ENCODE peak calls at places on chromosome 13, in six cellular contexts. W is left ventricle myocardium inferior; I is CD8-positive, alpha-beta memory T cell; S is substantia nigra; X is naive thymus-derived CD4-positive, alpha-beta T cell; D is coronary artery. O is an unnamed sample.

GRCh38 chr13:100388923-100389322 is 199.7 kb downstream of the GGACT start:
- DNase-seq in W (no peak), I (no peak), S (no peak), X (no peak), D (no peak), O (no peak)

GRCh38 chr13:64457976-64458375 is 2772.2 kb downstream of the PCDH9 start:
- DNase-seq in W (no peak), I (no peak), S (no peak), X (no peak), D (no peak), O (no peak)

GRCh38 chr13:100596516-100596915 is 7.9 kb upstream of the GGACT start:
- DNase-seq in W (no peak), I (no peak), S (no peak), X (no peak), D (no peak), O (no peak)

GRCh38 chr13:51579676-51580075 is 4.6 kb upstream of the WDFY2 start:
- DNase-seq in W (no peak), I (no peak), S (no peak), X (no peak), D (no peak), O (no peak)

GRCh38 chr13:74006666-74007065 is 127.5 kb downstream of the KLF12 start:
- DNase-seq in W (no peak), I (no peak), S (no peak), X (no peak), D (no peak), O (no peak)

GRCh38 chr13:19182536-19182935 is 912 bp upstream of the TUBA3C start:
- DNase-seq in W (no peak), I (no peak), S (no peak), X (no peak), D (peak; percentile 12), O (no peak)

GRCh38 chr13:73248711-73249580 is 190.1 kb downstream of the KLF5 start:
- DNase-seq in W (no peak), I (no peak), S (no peak), X (no peak), D (no peak), O (no peak)

GRCh38 chr13:112583592-112584277 is 4.2 kb downstream of the TUBGCP3 start:
- DNase-seq in W (peak; percentile 34), I (no peak), S (peak; percentile 6), X (no peak), D (no peak), O (peak; percentile 74)

GRCh38 chr13:42272776-42273175 is 824 bp downstream of the AKAP11 start:
- DNase-seq in W (no peak), I (no peak), S (no peak), X (peak; percentile 51), D (no peak), O (no peak)

GRCh38 chr13:44326961-44327360 is 46.7 kb upstream of the SERP2 start:
- DNase-seq in W (no peak), I (no peak), S (no peak), X (no peak), D (no peak), O (no peak)

GRCh38 chr13:47397739-47398138 is 500.9 kb upstream of the HTR2A start:
- DNase-seq in W (no peak), I (no peak), S (no peak), X (no peak), D (no peak), O (no peak)

GRCh38 chr13:73220966-73221720 is 162.3 kb downstream of the KLF5 start:
- DNase-seq in W (no peak), I (no peak), S (no peak), X (no peak), D (no peak), O (no peak)

GRCh38 chr13:31947506-31947905 is 84.1 kb upstream of the FRY start:
- DNase-seq in W (no peak), I (no peak), S (no peak), X (no peak), D (no peak), O (no peak)

GRCh38 chr13:30186644-30187431 is 120.5 kb downstream of the KATNAL1 start:
- DNase-seq in W (no peak), I (no peak), S (no peak), X (no peak), D (no peak), O (no peak)

GRCh38 chr13:72195044-72195704 is 328.2 kb upstream of the DACH1 start:
- DNase-seq in W (no peak), I (no peak), S (no peak), X (no peak), D (no peak), O (no peak)

GRCh38 chr13:36764536-36764935 is 54.5 kb upstream of the RFXAP start:
- DNase-seq in W (no peak), I (no peak), S (no peak), X (no peak), D (no peak), O (no peak)

GRCh38 chr13:105796081-105796480 is 739.4 kb downstream of the EFNB2 start:
- DNase-seq in W (no peak), I (no peak), S (no peak), X (no peak), D (no peak), O (no peak)

GRCh38 chr13:42762917-42763316 is 18.5 kb upstream of the FAM216B start:
- DNase-seq in W (no peak), I (no peak), S (no peak), X (no peak), D (no peak), O (no peak)

GRCh38 chr13:34913040-34913439 is 29.0 kb upstream of the NBEA start:
- DNase-seq in W (no peak), I (no peak), S (no peak), X (no peak), D (no peak), O (no peak)

GRCh38 chr13:92974905-92975429 is 251.6 kb upstream of the GPC6 start:
- DNase-seq in W (no peak), I (no peak), S (no peak), X (no peak), D (no peak), O (no peak)

GRCh38 chr13:59178344-59178743 is 985.4 kb downstream of the DIAPH3 start:
- DNase-seq in W (no peak), I (no peak), S (no peak), X (no peak), D (no peak), O (no peak)

GRCh38 chr13:62212246-62212645 is 796.6 kb upstream of the PCDH20 start:
- DNase-seq in W (no peak), I (no peak), S (no peak), X (no peak), D (no peak), O (no peak)

GRCh38 chr13:62210951-62211350 is 795.3 kb upstream of the PCDH20 start:
- DNase-seq in W (no peak), I (no peak), S (no peak), X (no peak), D (no peak), O (no peak)

GRCh38 chr13:62207388-62207787 is 791.7 kb upstream of the PCDH20 start:
- DNase-seq in W (no peak), I (no peak), S (no peak), X (no peak), D (no peak), O (no peak)

GRCh38 chr13:62205273-62205672 is 789.6 kb upstream of the PCDH20 start:
- DNase-seq in W (no peak), I (no peak), S (no peak), X (no peak), D (no peak), O (no peak)

DNA sequence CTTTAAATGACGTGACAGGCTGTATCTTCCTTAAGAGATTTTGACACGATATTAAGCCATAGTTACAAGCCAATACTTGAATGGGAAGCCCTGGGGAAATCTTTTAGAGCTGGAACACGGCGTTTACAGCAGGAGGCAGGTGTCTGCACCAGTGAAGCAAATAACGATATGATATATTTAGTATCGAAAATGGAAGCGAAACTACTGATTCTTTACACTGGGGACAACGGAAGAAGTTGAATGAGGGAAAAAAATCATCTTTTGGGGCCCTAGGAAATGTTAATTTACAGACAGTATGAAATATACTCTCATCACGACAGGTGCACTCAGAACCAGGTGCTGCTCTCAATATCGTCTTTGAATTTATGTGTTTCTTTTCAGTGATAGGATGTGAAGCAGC is 793.9 kb upstream of the PCDH20 start:
- DNase-seq in W (no peak), I (no peak), S (no peak), X (no peak), D (no peak), O (no peak)
- H3K27ac ChIP-seq in W (no peak overlapping the region), I (no peak overlapping the region), S (no peak overlapping the region), X (no peak overlapping the region), D (no peak overlapping the region), O (no peak overlapping the region)

DNA sequence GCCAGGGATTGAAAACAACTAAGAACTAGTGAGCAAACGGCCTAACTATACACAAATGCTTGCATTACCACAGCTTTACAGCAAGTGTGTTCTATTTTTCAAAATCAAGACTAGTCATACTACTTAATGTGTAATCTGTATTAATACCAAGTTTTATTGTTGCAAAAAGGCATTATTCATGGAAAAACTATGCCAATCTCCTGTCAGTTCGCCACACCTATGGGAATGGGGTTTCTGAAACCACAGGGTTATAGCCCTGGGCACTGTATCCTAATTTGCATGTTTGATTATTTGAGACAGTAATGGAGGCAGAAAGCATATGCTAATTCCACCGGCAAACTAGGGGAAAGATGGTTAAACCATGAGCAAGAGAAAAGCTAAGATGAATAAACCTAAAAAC is 14.3 kb downstream of the GAS6 start:
- DNase-seq in W (no peak), I (no peak), S (no peak), X (no peak), D (no peak), O (no peak)
- H3K27ac ChIP-seq in W (no peak overlapping the region), I (no peak overlapping the region), S (no peak overlapping the region), X (no peak overlapping the region), D (no peak overlapping the region), O (no peak overlapping the region)

DNA sequence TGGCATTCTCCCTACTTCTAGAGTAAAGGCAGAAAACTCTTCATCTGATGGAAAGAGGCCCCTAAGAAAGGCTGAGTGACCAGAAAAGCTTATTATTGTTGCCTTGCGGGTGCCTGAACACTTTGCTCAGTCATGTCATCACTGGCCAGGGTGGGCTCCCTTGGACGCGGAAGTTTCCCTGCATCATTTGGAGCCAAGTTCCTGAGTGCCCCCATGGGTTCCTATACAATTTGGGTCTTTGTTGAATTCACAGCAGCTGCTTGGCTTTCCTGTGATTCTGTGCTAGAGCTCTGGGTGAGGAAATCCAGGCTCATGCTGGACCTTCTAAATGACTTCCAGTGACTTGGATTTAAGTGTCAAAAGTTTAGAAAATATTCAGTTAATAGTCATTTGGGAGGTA is 232.9 kb downstream of the LHFPL6 start:
- DNase-seq in W (no peak), I (no peak), S (no peak), X (no peak), D (no peak), O (no peak)
- H3K27ac ChIP-seq in W (peak overlapping the region; percentile 35), I (no peak overlapping the region), S (no peak overlapping the region), X (no peak overlapping the region), D (no peak overlapping the region), O (no peak overlapping the region)

DNA sequence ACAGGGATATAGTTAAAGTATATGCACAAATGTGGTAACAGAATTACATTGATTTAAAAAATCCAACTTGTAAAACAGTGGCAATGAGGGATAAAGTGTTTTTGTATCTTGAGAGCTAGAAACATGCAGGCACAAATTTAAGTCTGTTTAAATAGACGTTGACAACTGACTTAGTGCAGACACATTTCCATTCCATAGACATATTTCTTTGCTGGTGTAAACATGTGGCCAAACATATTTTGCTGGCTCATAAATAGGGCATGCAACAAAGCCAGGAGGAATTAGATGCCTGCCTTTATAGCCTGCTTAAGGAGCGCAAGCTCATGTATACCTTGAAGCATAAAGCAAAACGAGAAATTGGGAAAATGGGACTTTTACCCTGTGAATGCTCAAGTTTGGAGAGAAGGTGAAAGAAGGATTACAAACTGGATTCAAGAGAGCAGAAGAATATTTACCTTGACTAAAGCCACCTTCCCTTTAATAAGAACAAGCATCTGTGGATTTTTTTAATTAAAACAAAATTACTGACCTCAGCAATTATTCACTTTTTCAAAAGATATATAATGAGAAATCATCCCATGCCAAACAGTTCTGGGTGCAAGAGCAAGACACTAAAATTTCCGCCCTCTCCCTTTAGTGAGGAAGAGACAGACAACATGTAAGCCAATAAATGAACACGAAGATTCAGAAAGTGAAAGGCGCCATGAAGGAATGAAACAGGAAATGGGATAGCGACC is 71.0 kb downstream of the DCT start:
- DNase-seq in W (no peak), I (no peak), S (no peak), X (no peak), D (no peak), O (no peak)
- H3K27ac ChIP-seq in W (no peak overlapping the region), I (no peak overlapping the region), S (no peak overlapping the region), X (no peak overlapping the region), D (no peak overlapping the region), O (no peak overlapping the region)